ENCODE peak calls at places on chromosomes 2 and 18, in five cellular contexts. One of them, this sample, is unnamed.

GRCh38 chr2:229297284-229297683 is 26.2 kb upstream of the PID1 start:
- DNase-seq in GM12878: no peak
- DNase-seq in IMR-90: no peak
- DNase-seq in tibial artery: no peak
- DNase-seq in brain microvascular endothelial cell: no peak
- DNase-seq in this sample: no peak

GRCh38 chr18:12657048-12657848 is 659 bp downstream of the SPIRE1 start:
- DNase-seq in GM12878: no peak
- DNase-seq in IMR-90: peak
- DNase-seq in tibial artery: peak
- DNase-seq in brain microvascular endothelial cell: peak
- DNase-seq in this sample: no peak

GRCh38 chr18:22032392-22032961 is 136.9 kb upstream of the GATA6 start:
- DNase-seq in GM12878: peak
- DNase-seq in IMR-90: peak
- DNase-seq in tibial artery: no peak
- DNase-seq in brain microvascular endothelial cell: peak
- DNase-seq in this sample: peak

GRCh38 chr2:47056875-47057731 is 98.0 kb downstream of the STPG4 start:
- DNase-seq in GM12878: no peak
- DNase-seq in IMR-90: no peak
- DNase-seq in tibial artery: peak
- DNase-seq in brain microvascular endothelial cell: no peak
- DNase-seq in this sample: no peak

GRCh38 chr18:66676699-66677098 is 72.8 kb upstream of the CDH19 start:
- DNase-seq in GM12878: no peak
- DNase-seq in IMR-90: no peak
- DNase-seq in tibial artery: no peak
- DNase-seq in brain microvascular endothelial cell: no peak
- DNase-seq in this sample: no peak

GRCh38 chr2:128435576-128436497 is 117.2 kb upstream of the HS6ST1 start:
- DNase-seq in GM12878: no peak
- DNase-seq in IMR-90: no peak
- DNase-seq in tibial artery: peak
- DNase-seq in brain microvascular endothelial cell: no peak
- DNase-seq in this sample: no peak

GRCh38 chr2:109435866-109436634 is 177.7 kb downstream of the SEPTIN10 start:
- DNase-seq in GM12878: no peak
- DNase-seq in IMR-90: peak
- DNase-seq in tibial artery: peak
- DNase-seq in brain microvascular endothelial cell: peak
- DNase-seq in this sample: peak

GRCh38 chr18:22542400-22542835 is 124.7 kb upstream of the CTAGE1 start:
- DNase-seq in GM12878: no peak
- DNase-seq in IMR-90: peak
- DNase-seq in tibial artery: peak
- DNase-seq in brain microvascular endothelial cell: peak
- DNase-seq in this sample: no peak

GRCh38 chr2:38116762-38117161 is 40.8 kb upstream of the CYP1B1 start:
- DNase-seq in GM12878: no peak
- DNase-seq in IMR-90: peak
- DNase-seq in tibial artery: no peak
- DNase-seq in brain microvascular endothelial cell: peak
- DNase-seq in this sample: peak

GRCh38 chr2:216216951-216217903 is 108.1 kb downstream of the XRCC5 start:
- DNase-seq in GM12878: no peak
- DNase-seq in IMR-90: peak
- DNase-seq in tibial artery: no peak
- DNase-seq in brain microvascular endothelial cell: peak
- DNase-seq in this sample: no peak

GRCh38 chr2:158459161-158460003 is 2.6 kb downstream of the PKP4 start:
- DNase-seq in GM12878: no peak
- DNase-seq in IMR-90: no peak
- DNase-seq in tibial artery: no peak
- DNase-seq in brain microvascular endothelial cell: no peak
- DNase-seq in this sample: no peak

GRCh38 chr2:17539993-17540812 is at the start of gene VSNL1:
- DNase-seq in GM12878: no peak
- DNase-seq in IMR-90: peak
- DNase-seq in tibial artery: peak
- DNase-seq in brain microvascular endothelial cell: peak
- DNase-seq in this sample: no peak

GRCh38 chr18:46226461-46226860 is 122.3 kb downstream of the HAUS1 start:
- DNase-seq in GM12878: no peak
- DNase-seq in IMR-90: peak
- DNase-seq in tibial artery: no peak
- DNase-seq in brain microvascular endothelial cell: peak
- DNase-seq in this sample: peak

GRCh38 chr18:12015697-12016062 is 34.4 kb downstream of the IMPA2 start:
- DNase-seq in GM12878: no peak
- DNase-seq in IMR-90: peak
- DNase-seq in tibial artery: no peak
- DNase-seq in brain microvascular endothelial cell: no peak
- DNase-seq in this sample: no peak

GRCh38 chr2:77457665-77458064 is 64.5 kb downstream of the LRRTM4 start:
- DNase-seq in GM12878: no peak
- DNase-seq in IMR-90: no peak
- DNase-seq in tibial artery: no peak
- DNase-seq in brain microvascular endothelial cell: no peak
- DNase-seq in this sample: no peak

GRCh38 chr2:77458216-77458615 is 64.0 kb downstream of the LRRTM4 start:
- DNase-seq in GM12878: no peak
- DNase-seq in IMR-90: no peak
- DNase-seq in tibial artery: no peak
- DNase-seq in brain microvascular endothelial cell: no peak
- DNase-seq in this sample: no peak
- H3K4me3 ChIP-seq in GM12878: no peak
- H3K4me3 ChIP-seq in IMR-90: no peak
- H3K4me3 ChIP-seq in tibial artery: no peak
- H3K4me3 ChIP-seq in brain microvascular endothelial cell: no peak
- H3K4me3 ChIP-seq in this sample: no peak

GRCh38 chr18:62603979-62604378 is 81.2 kb downstream of the ZCCHC2 start:
- DNase-seq in GM12878: no peak
- DNase-seq in IMR-90: no peak
- DNase-seq in tibial artery: no peak
- DNase-seq in brain microvascular endothelial cell: no peak
- DNase-seq in this sample: no peak
- H3K4me3 ChIP-seq in GM12878: no peak
- H3K4me3 ChIP-seq in IMR-90: no peak
- H3K4me3 ChIP-seq in tibial artery: no peak
- H3K4me3 ChIP-seq in brain microvascular endothelial cell: no peak
- H3K4me3 ChIP-seq in this sample: no peak

GRCh38 chr2:25615920-25616319 is 57.5 kb downstream of the DTNB start:
- DNase-seq in GM12878: no peak
- DNase-seq in IMR-90: no peak
- DNase-seq in tibial artery: no peak
- DNase-seq in brain microvascular endothelial cell: no peak
- DNase-seq in this sample: no peak
- H3K4me3 ChIP-seq in GM12878: no peak
- H3K4me3 ChIP-seq in IMR-90: no peak
- H3K4me3 ChIP-seq in tibial artery: no peak
- H3K4me3 ChIP-seq in brain microvascular endothelial cell: no peak
- H3K4me3 ChIP-seq in this sample: no peak

DNA sequence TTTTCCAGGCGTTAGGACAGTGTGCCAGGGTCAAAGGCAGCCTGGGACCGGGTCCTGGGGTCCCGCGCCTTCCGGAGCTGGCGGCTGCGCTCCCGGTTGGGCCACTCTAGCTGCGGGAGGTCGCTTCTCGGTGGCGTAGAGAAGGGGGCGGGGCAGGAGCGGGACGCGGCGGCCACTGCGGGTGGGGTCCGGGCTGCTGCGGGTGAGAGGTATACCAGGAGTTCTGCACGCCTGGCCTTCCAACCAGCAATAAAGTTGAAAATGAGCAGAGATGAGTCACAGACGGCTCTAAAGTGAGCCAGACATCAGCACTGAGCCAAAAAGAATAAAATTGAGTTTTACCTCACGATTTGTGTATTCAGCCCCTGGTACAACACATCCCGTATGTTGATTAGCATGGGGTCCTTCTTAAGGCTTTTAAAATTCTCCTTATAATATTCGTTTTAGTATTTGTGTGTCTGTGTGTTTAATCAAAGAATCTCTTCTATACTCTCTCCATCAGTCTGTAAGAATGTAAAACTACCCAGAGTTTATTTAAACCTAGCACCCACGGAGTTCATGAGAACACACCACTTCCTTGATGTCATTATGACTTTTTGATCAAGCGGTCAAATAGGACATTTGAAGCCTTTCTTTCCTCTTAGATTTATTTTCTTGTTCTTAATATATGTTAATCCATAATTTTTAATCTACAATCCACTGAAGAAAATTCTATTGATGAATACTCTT is at the start of gene C1GALT1C1L:
- DNase-seq in GM12878: no peak
- DNase-seq in IMR-90: peak
- DNase-seq in tibial artery: peak
- DNase-seq in brain microvascular endothelial cell: peak
- DNase-seq in this sample: peak
- H3K4me3 ChIP-seq in GM12878: no peak
- H3K4me3 ChIP-seq in IMR-90: peak
- H3K4me3 ChIP-seq in tibial artery: peak
- H3K4me3 ChIP-seq in brain microvascular endothelial cell: peak
- H3K4me3 ChIP-seq in this sample: peak

GRCh38 chr18:4126939-4127338 is 328.2 kb downstream of the DLGAP1 start:
- DNase-seq in GM12878: no peak
- DNase-seq in IMR-90: no peak
- DNase-seq in tibial artery: no peak
- DNase-seq in brain microvascular endothelial cell: no peak
- DNase-seq in this sample: no peak
- H3K4me3 ChIP-seq in GM12878: no peak
- H3K4me3 ChIP-seq in IMR-90: no peak
- H3K4me3 ChIP-seq in tibial artery: no peak
- H3K4me3 ChIP-seq in brain microvascular endothelial cell: no peak
- H3K4me3 ChIP-seq in this sample: no peak

GRCh38 chr2:41927581-41928260 is 120.1 kb upstream of the PKDCC start:
- DNase-seq in GM12878: no peak
- DNase-seq in IMR-90: no peak
- DNase-seq in tibial artery: no peak
- DNase-seq in brain microvascular endothelial cell: no peak
- DNase-seq in this sample: no peak
- H3K4me3 ChIP-seq in GM12878: no peak
- H3K4me3 ChIP-seq in IMR-90: no peak
- H3K4me3 ChIP-seq in tibial artery: no peak
- H3K4me3 ChIP-seq in brain microvascular endothelial cell: no peak
- H3K4me3 ChIP-seq in this sample: no peak

DNA sequence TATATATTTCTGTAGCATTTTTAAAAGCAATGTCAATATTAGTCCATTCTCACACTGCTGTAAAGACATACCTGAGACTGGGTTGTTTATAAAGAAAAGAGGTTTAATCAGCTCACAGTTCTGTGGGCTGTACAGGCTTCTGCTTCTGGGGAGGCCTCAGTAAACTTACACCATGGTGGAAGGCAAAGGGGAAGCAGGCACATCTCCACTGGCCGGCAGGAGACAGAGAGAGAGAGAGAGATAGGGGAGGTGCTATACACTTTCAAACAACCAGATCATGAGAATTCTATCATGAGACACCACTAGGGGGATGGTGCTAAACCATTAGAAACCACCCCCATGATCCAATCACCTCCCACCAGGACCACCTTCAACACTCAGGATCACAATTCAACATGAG is 43.1 kb downstream of the CHMP3 start:
- DNase-seq in GM12878: no peak
- DNase-seq in IMR-90: no peak
- DNase-seq in tibial artery: no peak
- DNase-seq in brain microvascular endothelial cell: no peak
- DNase-seq in this sample: no peak
- H3K4me3 ChIP-seq in GM12878: no peak
- H3K4me3 ChIP-seq in IMR-90: no peak
- H3K4me3 ChIP-seq in tibial artery: no peak
- H3K4me3 ChIP-seq in brain microvascular endothelial cell: no peak
- H3K4me3 ChIP-seq in this sample: no peak

GRCh38 chr18:25915907-25916306 is 174.5 kb downstream of the SS18 start:
- DNase-seq in GM12878: no peak
- DNase-seq in IMR-90: no peak
- DNase-seq in tibial artery: no peak
- DNase-seq in brain microvascular endothelial cell: no peak
- DNase-seq in this sample: no peak

GRCh38 chr18:25927830-25928229 is 162.6 kb downstream of the SS18 start:
- DNase-seq in GM12878: no peak
- DNase-seq in IMR-90: no peak
- DNase-seq in tibial artery: no peak
- DNase-seq in brain microvascular endothelial cell: no peak
- DNase-seq in this sample: no peak

GRCh38 chr18:25923193-25923592 is 167.2 kb downstream of the SS18 start:
- DNase-seq in GM12878: no peak
- DNase-seq in IMR-90: no peak
- DNase-seq in tibial artery: no peak
- DNase-seq in brain microvascular endothelial cell: no peak
- DNase-seq in this sample: no peak

DNA sequence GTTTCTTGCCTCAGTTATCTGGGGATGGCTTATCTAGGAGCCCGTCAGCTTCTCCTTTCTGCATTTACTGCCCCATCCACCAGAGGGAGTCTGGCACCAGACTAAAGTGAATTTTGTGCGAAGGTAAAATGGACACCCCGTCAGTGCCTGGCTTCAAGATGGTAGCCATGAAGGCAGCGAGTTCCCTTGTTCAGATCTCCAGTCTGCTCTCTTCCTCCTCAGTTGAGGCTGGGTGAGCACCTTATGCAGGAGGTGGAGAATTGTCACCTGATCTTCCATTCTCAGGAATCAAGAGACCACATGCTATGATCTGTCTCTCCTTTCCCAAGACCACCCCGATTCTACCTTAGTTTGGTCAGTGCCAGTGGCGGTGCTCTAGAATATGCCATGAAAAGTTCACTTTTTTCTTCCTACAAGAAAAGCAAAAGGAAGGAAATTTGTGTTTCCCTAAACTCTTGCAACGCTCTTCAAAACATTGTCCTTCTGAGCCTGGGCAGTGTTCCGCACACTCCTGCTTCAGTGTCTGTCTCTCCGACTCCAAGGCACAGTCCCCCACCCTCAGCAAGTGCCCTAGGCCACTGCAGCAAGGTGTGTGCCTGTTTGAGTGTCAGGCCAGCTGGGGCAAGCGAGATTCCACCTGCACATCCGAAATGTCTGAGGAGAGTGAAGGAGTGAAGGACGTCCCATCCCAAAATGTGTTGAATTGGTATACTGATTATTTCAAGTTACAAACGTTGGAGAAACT is 168.6 kb downstream of the SS18 start:
- DNase-seq in GM12878: peak
- DNase-seq in IMR-90: peak
- DNase-seq in tibial artery: no peak
- DNase-seq in brain microvascular endothelial cell: peak
- DNase-seq in this sample: no peak
- H3K4me3 ChIP-seq in GM12878: no peak
- H3K4me3 ChIP-seq in IMR-90: no peak
- H3K4me3 ChIP-seq in tibial artery: no peak
- H3K4me3 ChIP-seq in brain microvascular endothelial cell: no peak
- H3K4me3 ChIP-seq in this sample: no peak

This sample was measured in AG09309.